ENCODE peak calls at places on chromosomes 6 and 20, in six cellular contexts. V, F, Y, L, R and I are unnamed samples.
A peak's percentile ranks its signal among the peaks of the same experiment; 100 is the strongest.

GRCh38 chr6:79455446-79455845 is 81.8 kb downstream of the LCA5 start:
- DNase-seq in V (no peak), F (no peak), Y (no peak), L (no peak), R (no peak), I (no peak)

GRCh38 chr6:44697333-44697732 is 309.8 kb downstream of the CDC5L start:
- DNase-seq in V (peak; percentile 39), F (no peak), Y (peak; percentile 55), L (peak; percentile 25), R (no peak), I (no peak)

GRCh38 chr20:11671015-11671511 is 246.6 kb upstream of the BTBD3 start:
- DNase-seq in V (no peak), F (no peak), Y (no peak), L (no peak), R (no peak), I (no peak)

GRCh38 chr20:43972692-43973091 is 58.0 kb downstream of the TOX2 start:
- DNase-seq in V (no peak), F (no peak), Y (peak; percentile 45), L (no peak), R (no peak), I (no peak)

GRCh38 chr20:53748821-53749402 is 155.3 kb upstream of the ZNF217 start:
- DNase-seq in V (no peak), F (no peak), Y (no peak), L (peak; percentile 65), R (no peak), I (no peak)

GRCh38 chr6:31952140-31952805 is 6.4 kb downstream of the CFB start:
- DNase-seq in V (peak; percentile 88), F (peak; percentile 40), Y (peak; percentile 73), L (peak; percentile 78), R (peak; percentile 74), I (peak; percentile 63)

GRCh38 chr6:139569561-139569960 is 195.1 kb upstream of the CITED2 start:
- DNase-seq in V (no peak), F (no peak), Y (no peak), L (no peak), R (no peak), I (no peak)

GRCh38 chr6:138824482-138825134 is 28.7 kb downstream of the ECT2L start:
- DNase-seq in V (no peak), F (no peak), Y (no peak), L (no peak), R (no peak), I (no peak)

GRCh38 chr20:58100731-58101356 is 127.6 kb downstream of the ANKRD60 start:
- DNase-seq in V (no peak), F (no peak), Y (no peak), L (no peak), R (no peak), I (no peak)

GRCh38 chr20:2946988-2947961 is 74.0 kb downstream of the PTPRA start:
- DNase-seq in V (no peak), F (no peak), Y (no peak), L (peak; percentile 95), R (no peak), I (no peak)

GRCh38 chr6:149094934-149095341 is 222.6 kb upstream of the TAB2 start:
- DNase-seq in V (no peak), F (no peak), Y (no peak), L (peak; percentile 88), R (no peak), I (no peak)

GRCh38 chr6:155377061-155377460 is 62.8 kb upstream of the TFB1M start:
- DNase-seq in V (no peak), F (no peak), Y (no peak), L (peak; percentile 80), R (no peak), I (no peak)

GRCh38 chr6:137277971-137278602 is 58.9 kb upstream of the IFNGR1 start:
- DNase-seq in V (peak; percentile 13), F (peak; percentile 48), Y (no peak), L (peak; percentile 64), R (peak; percentile 39), I (no peak)

GRCh38 chr6:168361766-168362165 is 42.2 kb upstream of the DACT2 start:
- DNase-seq in V (no peak), F (no peak), Y (no peak), L (no peak), R (no peak), I (no peak)

GRCh38 chr6:10640402-10640801 is 54.0 kb downstream of the C6orf52 start:
- DNase-seq in V (no peak), F (no peak), Y (no peak), L (no peak), R (no peak), I (no peak)

GRCh38 chr20:3312940-3313656 is 74.1 kb upstream of the SLC4A11 start:
- DNase-seq in V (no peak), F (peak; percentile 98), Y (no peak), L (peak; percentile 88), R (no peak), I (no peak)

GRCh38 chr6:44217332-44218143 is 812 bp downstream of the MYMX start:
- DNase-seq in V (peak; percentile 63), F (no peak), Y (peak; percentile 91), L (no peak), R (peak; percentile 26), I (no peak)

GRCh38 chr20:36756482-36756881 is 10.6 kb upstream of the NDRG3 start:
- DNase-seq in V (no peak), F (no peak), Y (no peak), L (no peak), R (no peak), I (no peak)

GRCh38 chr6:36979343-36979742 is 6.7 kb downstream of the MTCH1 start:
- DNase-seq in V (peak; percentile 65), F (peak; percentile 22), Y (no peak), L (peak; percentile 84), R (no peak), I (no peak)